ENCODE peak calls at places on chromosomes 7 and 10, in seven cellular contexts. S, U, I, Y, N, O and A are unnamed samples.

GRCh38 chr10:76177945-76178344 is 746.5 kb downstream of the LRMDA start:
- DNase-seq in S (no peak), U (no peak), I (no peak), Y (no peak), N (no peak), O (no peak), A (no peak)

GRCh38 chr10:93514496-93514895 is 18.1 kb downstream of the CEP55 start:
- DNase-seq in S (no peak), U (no peak), I (no peak), Y (no peak), N (no peak), O (no peak), A (no peak)

GRCh38 chr10:5563991-5564536 is 39.3 kb downstream of the CALML3 start:
- DNase-seq in S (no peak), U (no peak), I (no peak), Y (no peak), N (no peak), O (peak; percentile 48), A (no peak)

GRCh38 chr7:73397936-73398335 is 35.6 kb upstream of the FZD9 start:
- DNase-seq in S (no peak), U (no peak), I (no peak), Y (no peak), N (no peak), O (no peak), A (no peak)

GRCh38 chr7:32379486-32380115 is 110.6 kb downstream of the LSM5 start:
- DNase-seq in S (no peak), U (no peak), I (no peak), Y (no peak), N (no peak), O (no peak), A (no peak)

GRCh38 chr7:151754142-151754590 is 122.7 kb downstream of the PRKAG2 start:
- DNase-seq in S (peak; percentile 98), U (peak; percentile 84), I (peak; percentile 13), Y (peak; percentile 17), N (peak; percentile 61), O (peak; percentile 87), A (no peak)

GRCh38 chr7:15720849-15721471 is 34.5 kb upstream of the MEOX2 start:
- DNase-seq in S (peak; percentile 2), U (peak; percentile 27), I (no peak), Y (peak; percentile 30), N (no peak), O (no peak), A (no peak)

GRCh38 chr10:124602646-124603365 is 141.2 kb downstream of the LHPP start:
- DNase-seq in S (no peak), U (no peak), I (no peak), Y (no peak), N (no peak), O (no peak), A (no peak)

GRCh38 chr10:49367600-49367999 is 28.3 kb downstream of the DRGX start:
- DNase-seq in S (no peak), U (peak; percentile 42), I (no peak), Y (no peak), N (no peak), O (no peak), A (no peak)

GRCh38 chr7:27130540-27131389 is at the start of gene HOXA4:
- DNase-seq in S (no peak), U (peak; percentile 96), I (peak; percentile 39), Y (no peak), N (no peak), O (peak; percentile 95), A (no peak)

GRCh38 chr10:129042747-129043146 is 424.3 kb upstream of the MGMT start:
- DNase-seq in S (no peak), U (no peak), I (no peak), Y (no peak), N (no peak), O (no peak), A (no peak)

GRCh38 chr10:29608062-29608461 is 26.7 kb downstream of the SVIL start:
- DNase-seq in S (no peak), U (no peak), I (no peak), Y (no peak), N (no peak), O (no peak), A (no peak)

GRCh38 chr7:143286522-143286890 is 1.6 kb upstream of the CASP2 start:
- DNase-seq in S (no peak), U (no peak), I (no peak), Y (no peak), N (no peak), O (no peak), A (no peak)

GRCh38 chr7:66557214-66558200 is 71.2 kb upstream of the KCTD7 start:
- DNase-seq in S (peak; percentile 56), U (peak; percentile 87), I (no peak), Y (no peak), N (peak; percentile 58), O (peak; percentile 81), A (no peak)